ENCODE peak calls at places on chromosomes 4 and X, in five cellular contexts. One of them, this sample, is unnamed. For H3K4me1, the result is how much of the 10 kb centered on the place peaks cover.

GRCh38 chr4:89836031-89836777 is 757 bp downstream of the SNCA start:
- DNase-seq in left ventricle myocardium inferior: no peak
- DNase-seq in colonic mucosa: no peak
- DNase-seq in GM23248: peak
- DNase-seq in keratinocyte: no peak
- DNase-seq in this sample: peak

GRCh38 chr4:130542953-130543352 is 1447.0 kb downstream of the C4orf33 start:
- DNase-seq in left ventricle myocardium inferior: no peak
- DNase-seq in colonic mucosa: no peak
- DNase-seq in GM23248: no peak
- DNase-seq in keratinocyte: no peak
- DNase-seq in this sample: peak

GRCh38 chr4:154471924-154472323 is 19.7 kb downstream of the DCHS2 start:
- DNase-seq in left ventricle myocardium inferior: no peak
- DNase-seq in colonic mucosa: no peak
- DNase-seq in GM23248: no peak
- DNase-seq in keratinocyte: no peak
- DNase-seq in this sample: no peak

GRCh38 chr4:38092701-38093100 is 132.5 kb downstream of the PTTG2 start:
- DNase-seq in left ventricle myocardium inferior: no peak
- DNase-seq in colonic mucosa: no peak
- DNase-seq in GM23248: peak
- DNase-seq in keratinocyte: no peak
- DNase-seq in this sample: no peak

GRCh38 chrX:73069365-73070035 is 9.8 kb downstream of the PABPC1L2A start:
- DNase-seq in left ventricle myocardium inferior: no peak
- DNase-seq in colonic mucosa: no peak
- DNase-seq in GM23248: no peak
- DNase-seq in keratinocyte: no peak
- DNase-seq in this sample: no peak

GRCh38 chr4:633976-634598 is 8.7 kb downstream of the PDE6B start:
- DNase-seq in left ventricle myocardium inferior: no peak
- DNase-seq in colonic mucosa: no peak
- DNase-seq in GM23248: no peak
- DNase-seq in keratinocyte: no peak
- DNase-seq in this sample: no peak

GRCh38 chrX:146264763-146265375 is 447.2 kb downstream of the SLITRK2 start:
- DNase-seq in left ventricle myocardium inferior: no peak
- DNase-seq in colonic mucosa: no peak
- DNase-seq in GM23248: no peak
- DNase-seq in keratinocyte: no peak
- DNase-seq in this sample: no peak

GRCh38 chrX:15465896-15466651 is 27.1 kb downstream of the PIR start:
- DNase-seq in left ventricle myocardium inferior: no peak
- DNase-seq in colonic mucosa: no peak
- DNase-seq in GM23248: peak
- DNase-seq in keratinocyte: no peak
- DNase-seq in this sample: peak

GRCh38 chr4:144649646-144650045 is 3.7 kb downstream of the HHIP start:
- DNase-seq in left ventricle myocardium inferior: no peak
- DNase-seq in colonic mucosa: no peak
- DNase-seq in GM23248: no peak
- DNase-seq in keratinocyte: no peak
- DNase-seq in this sample: no peak

GRCh38 chrX:14409341-14409740 is 120.0 kb upstream of the GLRA2 start:
- DNase-seq in left ventricle myocardium inferior: no peak
- DNase-seq in colonic mucosa: peak
- DNase-seq in GM23248: peak
- DNase-seq in keratinocyte: peak
- DNase-seq in this sample: peak

GRCh38 chr4:88629826-88630225 is 37.5 kb downstream of the HERC3 start:
- DNase-seq in left ventricle myocardium inferior: no peak
- DNase-seq in colonic mucosa: no peak
- DNase-seq in GM23248: peak
- DNase-seq in keratinocyte: no peak
- DNase-seq in this sample: no peak

GRCh38 chr4:181294421-181294820 is 948.8 kb upstream of the TENM3 start:
- DNase-seq in left ventricle myocardium inferior: no peak
- DNase-seq in colonic mucosa: no peak
- DNase-seq in GM23248: no peak
- DNase-seq in keratinocyte: no peak
- DNase-seq in this sample: no peak

GRCh38 chr4:51942108-51942832 is 77.9 kb downstream of the LRRC66 start:
- DNase-seq in left ventricle myocardium inferior: no peak
- DNase-seq in colonic mucosa: no peak
- DNase-seq in GM23248: peak
- DNase-seq in keratinocyte: no peak
- DNase-seq in this sample: no peak

GRCh38 chr4:1565598-1566295 is 118.4 kb downstream of the FAM53A start:
- DNase-seq in left ventricle myocardium inferior: no peak
- DNase-seq in colonic mucosa: no peak
- DNase-seq in GM23248: no peak
- DNase-seq in keratinocyte: no peak
- DNase-seq in this sample: no peak

GRCh38 chrX:97330150-97330549 is 446.4 kb downstream of the RPA4 start:
- DNase-seq in left ventricle myocardium inferior: no peak
- DNase-seq in colonic mucosa: no peak
- DNase-seq in GM23248: no peak
- DNase-seq in keratinocyte: no peak
- DNase-seq in this sample: no peak

GRCh38 chr4:158042591-158043030 is 130.2 kb downstream of the GASK1B start:
- DNase-seq in left ventricle myocardium inferior: no peak
- DNase-seq in colonic mucosa: no peak
- DNase-seq in GM23248: peak
- DNase-seq in keratinocyte: no peak
- DNase-seq in this sample: no peak

GRCh38 chr4:82394896-82395295 is 21.1 kb upstream of the HNRNPD start:
- DNase-seq in left ventricle myocardium inferior: no peak
- DNase-seq in colonic mucosa: no peak
- DNase-seq in GM23248: no peak
- DNase-seq in keratinocyte: peak
- DNase-seq in this sample: no peak

GRCh38 chr4:80711956-80712355 is 318.6 kb upstream of the BMP3 start:
- DNase-seq in left ventricle myocardium inferior: no peak
- DNase-seq in colonic mucosa: no peak
- DNase-seq in GM23248: no peak
- DNase-seq in keratinocyte: no peak
- DNase-seq in this sample: no peak

GRCh38 chrX:21524008-21524407 is 134.1 kb downstream of the KLHL34 start:
- DNase-seq in left ventricle myocardium inferior: no peak
- DNase-seq in colonic mucosa: no peak
- DNase-seq in GM23248: peak
- DNase-seq in keratinocyte: no peak
- DNase-seq in this sample: no peak

GRCh38 chrX:151896734-151897474 is 15.8 kb upstream of the MAGEA4 start:
- DNase-seq in left ventricle myocardium inferior: no peak
- DNase-seq in colonic mucosa: no peak
- DNase-seq in GM23248: peak
- DNase-seq in keratinocyte: no peak
- DNase-seq in this sample: no peak

GRCh38 chrX:47222776-47223350 is 4.4 kb downstream of the CDK16 start:
- DNase-seq in left ventricle myocardium inferior: no peak
- DNase-seq in colonic mucosa: no peak
- DNase-seq in GM23248: no peak
- DNase-seq in keratinocyte: no peak
- DNase-seq in this sample: no peak

GRCh38 chr4:167265231-167265630 is 30.9 kb upstream of the SPOCK3 start:
- DNase-seq in left ventricle myocardium inferior: no peak
- DNase-seq in colonic mucosa: no peak
- DNase-seq in GM23248: no peak
- DNase-seq in keratinocyte: no peak
- DNase-seq in this sample: no peak

GRCh38 chr4:146637853-146638800 is 566 bp upstream of the POU4F2 start:
- DNase-seq in left ventricle myocardium inferior: no peak
- DNase-seq in colonic mucosa: no peak
- DNase-seq in GM23248: no peak
- DNase-seq in keratinocyte: no peak
- DNase-seq in this sample: peak

GRCh38 chr4:123649644-123650356 is 253.2 kb downstream of the SPRY1 start:
- DNase-seq in left ventricle myocardium inferior: no peak
- DNase-seq in colonic mucosa: peak
- DNase-seq in GM23248: peak
- DNase-seq in keratinocyte: peak
- DNase-seq in this sample: peak

GRCh38 chr4:1249731-1250526 is 999 bp upstream of the CTBP1 start:
- DNase-seq in left ventricle myocardium inferior: no peak
- DNase-seq in colonic mucosa: no peak
- DNase-seq in GM23248: peak
- DNase-seq in keratinocyte: no peak
- DNase-seq in this sample: peak

GRCh38 chrX:107747596-107748161 is 27.9 kb downstream of the TSC22D3 start:
- DNase-seq in left ventricle myocardium inferior: no peak
- DNase-seq in colonic mucosa: no peak
- DNase-seq in GM23248: peak
- DNase-seq in keratinocyte: no peak
- DNase-seq in this sample: peak

GRCh38 chr4:112766422-112766821 is 129.5 kb downstream of the LARP7 start:
- DNase-seq in left ventricle myocardium inferior: no peak
- DNase-seq in colonic mucosa: no peak
- DNase-seq in GM23248: peak
- DNase-seq in keratinocyte: no peak
- DNase-seq in this sample: peak

GRCh38 chr4:141425124-141425523 is 204.4 kb downstream of the ZNF330 start:
- DNase-seq in left ventricle myocardium inferior: no peak
- DNase-seq in colonic mucosa: no peak
- DNase-seq in GM23248: peak
- DNase-seq in keratinocyte: no peak
- DNase-seq in this sample: no peak

GRCh38 chr4:102678695-102679335 is 82.0 kb downstream of the MANBA start:
- DNase-seq in left ventricle myocardium inferior: no peak
- DNase-seq in colonic mucosa: no peak
- DNase-seq in GM23248: no peak
- DNase-seq in keratinocyte: no peak
- DNase-seq in this sample: no peak

GRCh38 chr4:74970577-74970976 is 37.7 kb downstream of the PARM1 start:
- DNase-seq in left ventricle myocardium inferior: no peak
- DNase-seq in colonic mucosa: no peak
- DNase-seq in GM23248: no peak
- DNase-seq in keratinocyte: no peak
- DNase-seq in this sample: no peak
- H3K4me1 ChIP-seq in left ventricle myocardium inferior: half or more
- H3K4me1 ChIP-seq in colonic mucosa: under half
- H3K4me1 ChIP-seq in GM23248: under half
- H3K4me1 ChIP-seq in keratinocyte: under half
- H3K4me1 ChIP-seq in this sample: under half

GRCh38 chrX:65644621-65645287 is 22.7 kb upstream of the MSN start:
- DNase-seq in left ventricle myocardium inferior: peak
- DNase-seq in colonic mucosa: peak
- DNase-seq in GM23248: peak
- DNase-seq in keratinocyte: peak
- DNase-seq in this sample: peak

GRCh38 chrX:65637335-65637734 is 30.1 kb upstream of the MSN start:
- DNase-seq in left ventricle myocardium inferior: no peak
- DNase-seq in colonic mucosa: no peak
- DNase-seq in GM23248: no peak
- DNase-seq in keratinocyte: no peak
- DNase-seq in this sample: no peak

GRCh38 chrX:65647801-65648200 is 19.7 kb upstream of the MSN start:
- DNase-seq in left ventricle myocardium inferior: no peak
- DNase-seq in colonic mucosa: no peak
- DNase-seq in GM23248: no peak
- DNase-seq in keratinocyte: no peak
- DNase-seq in this sample: no peak

GRCh38 chrX:65643786-65644111 is 23.7 kb upstream of the MSN start:
- DNase-seq in left ventricle myocardium inferior: no peak
- DNase-seq in colonic mucosa: no peak
- DNase-seq in GM23248: no peak
- DNase-seq in keratinocyte: no peak
- DNase-seq in this sample: no peak

DNA sequence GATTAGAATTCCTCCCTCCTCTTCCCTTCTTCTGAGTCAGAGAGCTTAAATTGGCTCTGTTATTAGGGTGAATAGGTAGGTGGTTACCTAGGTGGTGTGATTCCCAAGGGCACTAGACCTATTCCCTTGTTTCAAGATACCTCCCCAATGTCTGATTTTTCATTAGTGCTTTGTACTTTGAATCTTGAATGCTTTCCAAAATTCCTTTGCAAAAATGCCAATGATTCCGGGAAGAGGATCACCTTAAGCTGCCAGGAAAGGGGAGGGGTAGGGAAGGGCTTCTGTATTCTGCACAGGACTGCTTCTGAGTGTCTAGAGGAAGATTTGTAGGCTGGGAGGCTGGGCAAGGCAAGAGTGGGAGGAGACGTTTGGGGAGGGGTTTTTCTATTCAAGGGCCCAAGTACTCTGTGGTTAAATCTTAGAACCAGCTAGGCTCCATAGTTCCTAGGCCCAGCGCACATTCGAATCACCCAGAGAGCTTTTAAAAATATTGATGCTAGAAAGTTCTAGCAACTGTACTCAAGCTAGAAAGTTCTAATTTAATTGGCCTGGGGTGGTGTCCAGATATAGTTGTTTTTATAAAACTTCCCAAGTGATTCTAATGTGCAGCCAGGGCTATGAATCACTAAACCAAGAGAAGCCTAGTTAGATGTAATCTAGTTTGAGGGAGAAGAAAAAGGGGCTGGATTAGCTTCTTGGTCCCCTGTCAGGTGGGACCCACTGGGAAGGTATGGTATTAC is 24.2 kb upstream of the MSN start:
- DNase-seq in left ventricle myocardium inferior: no peak
- DNase-seq in colonic mucosa: no peak
- DNase-seq in GM23248: peak
- DNase-seq in keratinocyte: peak
- DNase-seq in this sample: no peak
- H3K27ac ChIP-seq in left ventricle myocardium inferior: peak
- H3K27ac ChIP-seq in colonic mucosa: no peak
- H3K27ac ChIP-seq in GM23248: peak
- H3K27ac ChIP-seq in keratinocyte: peak
- H3K27ac ChIP-seq in this sample: no peak

GRCh38 chrX:68842351-68842750 is 13.5 kb downstream of the EFNB1 start:
- DNase-seq in left ventricle myocardium inferior: no peak
- DNase-seq in colonic mucosa: peak
- DNase-seq in GM23248: no peak
- DNase-seq in keratinocyte: no peak
- DNase-seq in this sample: no peak
- H3K4me1 ChIP-seq in left ventricle myocardium inferior: under half
- H3K4me1 ChIP-seq in colonic mucosa: under half
- H3K4me1 ChIP-seq in GM23248: under half
- H3K4me1 ChIP-seq in keratinocyte: half or more
- H3K4me1 ChIP-seq in this sample: under half

GRCh38 chr4:17511041-17511949 is 595 bp downstream of the QDPR start:
- DNase-seq in left ventricle myocardium inferior: peak
- DNase-seq in colonic mucosa: peak
- DNase-seq in GM23248: peak
- DNase-seq in keratinocyte: no peak
- DNase-seq in this sample: peak

GRCh38 chr4:17510582-17510981 is 1.3 kb downstream of the QDPR start:
- DNase-seq in left ventricle myocardium inferior: no peak
- DNase-seq in colonic mucosa: no peak
- DNase-seq in GM23248: no peak
- DNase-seq in keratinocyte: no peak
- DNase-seq in this sample: no peak

GRCh38 chr4:17514865-17515264 is at the start of gene CLRN2:
- DNase-seq in left ventricle myocardium inferior: no peak
- DNase-seq in colonic mucosa: no peak
- DNase-seq in GM23248: no peak
- DNase-seq in keratinocyte: no peak
- DNase-seq in this sample: no peak

GRCh38 chr4:17511950-17512795 is at the start of gene QDPR:
- DNase-seq in left ventricle myocardium inferior: peak
- DNase-seq in colonic mucosa: peak
- DNase-seq in GM23248: peak
- DNase-seq in keratinocyte: no peak
- DNase-seq in this sample: peak

GRCh38 chr4:17512973-17513665 is 1.2 kb upstream of the QDPR start:
- DNase-seq in left ventricle myocardium inferior: no peak
- DNase-seq in colonic mucosa: no peak
- DNase-seq in GM23248: no peak
- DNase-seq in keratinocyte: peak
- DNase-seq in this sample: no peak
- H3K27ac ChIP-seq in left ventricle myocardium inferior: no peak
- H3K27ac ChIP-seq in colonic mucosa: no peak
- H3K27ac ChIP-seq in GM23248: no peak
- H3K27ac ChIP-seq in keratinocyte: no peak
- H3K27ac ChIP-seq in this sample: no peak